ENCODE peak calls at places on chromosomes 13 and 19, in six cellular contexts. W, S, A, T, Z and E are unnamed samples.

GRCh38 chr13:29497137-29497654 is 98.3 kb downstream of the SLC7A1 start:
- DNase-seq in T (peak), S (no peak), A (no peak), Z (no peak), W (no peak), E (no peak)

GRCh38 chr19:18940791-18941627 is at the start of gene HOMER3:
- DNase-seq in Z (peak), W (peak), T (peak), S (no peak), A (peak), E (peak)

GRCh38 chr19:34962945-34963530 is 991 bp downstream of the ZNF792 start:
- DNase-seq in A (no peak), S (no peak), Z (no peak), W (no peak), T (no peak), E (peak)

GRCh38 chr19:19170053-19170945 is at the start of gene MEF2B:
- DNase-seq in W (peak), S (no peak), T (peak), Z (peak), A (peak), E (peak)

GRCh38 chr13:74867460-74867859 is 614.5 kb downstream of the TBC1D4 start:
- DNase-seq in Z (no peak), A (no peak), T (no peak), S (no peak), W (no peak), E (no peak)

GRCh38 chr13:75294110-75294509 is 187.9 kb downstream of the TBC1D4 start:
- DNase-seq in T (no peak), Z (no peak), A (no peak), W (no peak), S (no peak), E (no peak)

GRCh38 chr13:54611400-54611799 is 1582.8 kb downstream of the OLFM4 start:
- DNase-seq in A (no peak), Z (no peak), T (no peak), S (no peak), W (no peak), E (no peak)

GRCh38 chr19:42069619-42070293 is at the start of gene GRIK5:
- DNase-seq in W (no peak), A (no peak), S (no peak), Z (peak), T (no peak), E (peak)

GRCh38 chr13:45473627-45474026 is 8.9 kb downstream of the COG3 start:
- DNase-seq in W (peak), T (no peak), A (no peak), Z (no peak), S (no peak), E (no peak)

GRCh38 chr13:66040506-66040905 is 1189.6 kb downstream of the PCDH9 start:
- DNase-seq in Z (no peak), A (no peak), S (no peak), W (no peak), T (no peak), E (no peak)

DNA sequence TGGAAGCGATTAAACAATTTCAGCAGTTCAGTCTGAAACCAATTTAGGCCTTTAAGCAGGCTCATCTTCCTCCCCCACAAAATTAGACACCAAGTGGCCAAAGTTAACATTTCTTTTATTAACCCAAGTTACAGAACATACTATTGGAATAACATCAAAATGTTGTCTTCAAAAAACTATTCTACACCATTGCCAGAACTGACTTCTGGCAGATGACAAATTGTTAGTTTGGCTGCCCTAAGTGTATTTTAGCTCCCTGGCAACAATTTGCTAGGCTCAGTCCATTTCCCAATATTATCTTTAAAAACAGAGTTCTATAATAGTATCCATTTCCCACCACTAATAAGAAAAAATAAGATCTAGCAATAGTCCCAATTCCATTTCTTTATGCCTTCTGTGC is 107.8 kb downstream of the SGCG start:
- DNase-seq in T (no peak), W (no peak), A (no peak), S (no peak), Z (no peak), E (no peak)
- TF ChIP-seq CTCF in T (no peak), W (no peak), A (no peak), S (no peak), Z (no peak), E (no peak)

GRCh38 chr13:90420683-90421082 is 926.8 kb upstream of the MIR17HG start:
- DNase-seq in S (no peak), Z (no peak), W (no peak), T (no peak), A (no peak), E (no peak)
- TF ChIP-seq CTCF in S (no peak), Z (no peak), W (peak), T (no peak), A (no peak), E (no peak)

GRCh38 chr19:48290341-48290922 is 20.6 kb downstream of the ZNF114 start:
- DNase-seq in W (no peak), A (peak), S (no peak), Z (peak), T (no peak), E (peak)
- TF ChIP-seq CTCF in W (no peak), A (no peak), S (peak), Z (no peak), T (no peak), E (no peak)

GRCh38 chr19:28727133-28727834 is 485.7 kb downstream of the UQCRFS1 start:
- DNase-seq in Z (peak), T (no peak), A (peak), W (no peak), S (no peak), E (peak)
- TF ChIP-seq CTCF in Z (no peak), T (peak), A (no peak), W (no peak), S (peak), E (peak)

GRCh38 chr13:52980695-52981094 is 47.9 kb upstream of the OLFM4 start:
- DNase-seq in Z (no peak), T (no peak), A (peak), W (no peak), S (no peak), E (no peak)
- TF ChIP-seq CTCF in Z (no peak), T (no peak), A (no peak), W (no peak), S (no peak), E (no peak)

DNA sequence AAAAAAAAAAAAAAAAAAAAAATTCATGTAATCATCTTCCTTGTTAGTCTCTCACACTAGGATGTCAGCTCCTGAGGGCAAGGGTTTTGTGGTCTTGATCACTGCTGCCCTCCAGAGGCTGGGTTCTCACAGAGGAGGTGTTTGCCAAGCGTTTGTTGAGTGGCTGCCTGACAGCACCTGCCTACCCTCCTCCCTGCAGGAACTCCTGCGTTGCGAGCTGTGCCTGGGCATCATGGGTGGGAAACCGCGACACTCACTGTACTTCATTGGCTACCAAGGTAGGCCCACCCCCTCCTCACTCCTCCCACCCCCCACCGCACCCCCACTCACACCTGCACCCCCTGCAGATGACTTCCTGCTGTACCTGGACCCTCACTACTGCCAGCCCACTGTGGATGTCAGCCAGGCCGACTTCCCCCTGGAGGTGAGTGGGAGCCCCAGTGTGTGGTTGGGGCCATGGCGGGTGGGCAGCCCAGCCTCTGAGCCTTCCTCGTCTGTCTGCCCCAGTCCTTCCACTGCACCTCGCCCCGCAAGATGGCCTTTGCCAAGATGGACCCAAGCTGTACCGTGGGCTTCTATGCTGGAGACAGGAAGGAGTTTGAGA is 8.1 kb downstream of the ATG4D start:
- DNase-seq in S (peak), A (no peak), W (peak), Z (peak), T (peak), E (no peak)
- TF ChIP-seq CTCF in S (peak), A (no peak), W (peak), Z (no peak), T (no peak), E (no peak)

GRCh38 chr19:14167594-14168138 is 31.3 kb upstream of the ASF1B start:
- DNase-seq in S (no peak), A (no peak), T (no peak), W (no peak), Z (no peak), E (no peak)
- TF ChIP-seq CTCF in S (no peak), A (no peak), T (no peak), W (no peak), Z (no peak), E (no peak)

DNA sequence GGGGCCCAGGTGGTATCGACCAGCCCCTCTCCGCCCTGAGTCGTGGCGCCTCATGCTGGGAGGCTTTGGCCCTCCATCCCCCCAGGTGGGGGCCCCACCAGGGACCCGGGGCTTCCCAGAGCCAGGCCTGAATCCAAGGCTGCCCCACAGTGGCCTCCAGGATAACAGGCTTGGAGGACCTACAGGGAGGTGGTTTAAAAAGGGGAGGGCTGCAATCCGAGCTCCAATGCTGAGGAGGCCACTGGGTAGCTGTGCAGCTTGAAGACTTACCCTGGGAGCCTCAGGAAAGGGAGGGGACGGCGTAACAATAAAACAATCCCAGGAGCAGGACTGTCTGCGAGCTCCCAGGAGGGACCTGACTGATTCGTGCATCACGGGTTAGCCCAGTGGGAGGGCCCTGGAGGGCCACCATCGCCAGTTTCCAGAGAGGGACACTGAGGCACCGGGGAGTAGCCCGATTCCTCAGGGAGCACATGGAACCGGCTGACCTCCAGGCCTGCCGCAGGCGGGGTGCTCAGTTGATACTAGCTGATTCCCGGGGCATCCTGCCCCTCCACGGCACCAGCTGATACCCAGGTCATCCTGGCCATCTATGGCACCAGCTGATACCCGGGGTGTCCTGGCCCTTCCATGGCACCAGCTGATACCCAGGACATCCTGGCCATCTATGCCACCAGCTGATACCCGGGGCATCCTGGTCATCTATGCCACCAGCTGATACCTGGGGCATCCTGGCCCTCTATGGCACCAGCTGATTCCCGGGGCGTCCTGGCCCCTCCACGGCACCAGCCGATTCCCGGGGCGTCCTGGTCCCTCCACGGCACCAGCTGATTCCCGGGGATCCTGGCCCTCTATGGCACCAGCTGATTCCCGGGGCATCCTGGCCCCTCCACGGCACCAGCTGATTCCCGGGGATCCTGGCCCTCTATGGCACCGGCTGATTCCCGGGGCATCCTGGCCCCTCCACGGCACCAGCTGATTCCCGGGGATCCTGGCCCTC is 3.7 kb upstream of the C2CD4C start:
- DNase-seq in W (no peak), A (no peak), Z (peak), S (no peak), T (no peak), E (no peak)
- TF ChIP-seq CTCF in W (no peak), A (no peak), Z (no peak), S (no peak), T (no peak), E (no peak)

DNA sequence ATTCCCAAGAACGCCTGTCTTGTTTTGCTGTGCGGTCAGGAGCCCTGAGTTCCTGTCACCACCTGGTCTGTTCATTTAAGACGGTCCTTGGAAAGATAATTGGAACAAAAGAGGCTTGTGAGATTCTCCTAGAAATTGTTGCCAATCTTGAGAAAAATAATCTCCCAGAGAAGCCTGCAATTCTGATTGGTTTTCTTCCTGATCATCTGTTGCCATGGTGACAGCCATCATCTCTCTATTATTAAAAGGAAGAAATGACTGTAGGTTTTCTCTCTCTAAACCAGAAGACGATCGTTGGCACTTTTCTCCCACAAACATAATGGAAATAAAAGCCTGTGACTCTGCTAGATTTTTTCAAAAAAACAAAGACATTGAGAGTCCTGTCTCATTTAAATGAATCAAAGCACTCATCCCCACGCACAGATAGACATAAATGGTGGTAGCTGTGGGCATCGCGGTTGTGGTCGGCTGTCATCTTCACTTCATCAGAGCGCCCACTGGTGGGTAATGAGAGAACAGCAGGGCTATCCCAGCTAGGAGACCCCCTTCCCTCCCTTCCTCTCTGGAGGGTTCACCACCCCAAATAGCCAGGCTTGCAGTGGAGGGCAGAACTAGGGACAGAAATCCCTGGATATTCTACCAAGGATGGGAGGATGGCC is 21.7 kb upstream of the CALM3 start:
- DNase-seq in T (no peak), S (no peak), W (peak), A (peak), Z (no peak), E (peak)
- TF ChIP-seq CTCF in T (no peak), S (peak), W (peak), A (no peak), Z (no peak), E (peak)

GRCh38 chr19:10699650-10700335 is 1.4 kb upstream of the QTRT1 start:
- DNase-seq in A (peak), W (peak), S (no peak), T (peak), Z (peak), E (peak)
- TF ChIP-seq CTCF in A (peak), W (peak), S (peak), T (peak), Z (peak), E (peak)